ENCODE peak calls at places on chromosome 2, in five cellular contexts. One of them, this sample, is unnamed.

GRCh38 chr2:236123716-236124115 is 44.5 kb downstream of the GBX2 start:
- DNase-seq in right cardiac atrium: no peak
- DNase-seq in stomach: no peak
- DNase-seq in BE2C: no peak
- DNase-seq in CD8-positive, alpha-beta T cell: no peak
- DNase-seq in this sample: no peak

GRCh38 chr2:118477111-118477517 is 370.3 kb downstream of the EN1 start:
- DNase-seq in right cardiac atrium: no peak
- DNase-seq in stomach: no peak
- DNase-seq in BE2C: no peak
- DNase-seq in CD8-positive, alpha-beta T cell: no peak
- DNase-seq in this sample: no peak

GRCh38 chr2:71613953-71614925 is 160.9 kb downstream of the DYSF start:
- DNase-seq in right cardiac atrium: no peak
- DNase-seq in stomach: peak; percentile 21
- DNase-seq in BE2C: no peak
- DNase-seq in CD8-positive, alpha-beta T cell: no peak
- DNase-seq in this sample: no peak

GRCh38 chr2:46988733-46989481 is 73.3 kb upstream of the MCFD2 start:
- DNase-seq in right cardiac atrium: peak; percentile 52
- DNase-seq in stomach: peak; percentile 35
- DNase-seq in BE2C: peak; percentile 66
- DNase-seq in CD8-positive, alpha-beta T cell: no peak
- DNase-seq in this sample: no peak

GRCh38 chr2:69073928-69074575 is 61.1 kb downstream of the ANTXR1 start:
- DNase-seq in right cardiac atrium: no peak
- DNase-seq in stomach: no peak
- DNase-seq in BE2C: no peak
- DNase-seq in CD8-positive, alpha-beta T cell: no peak
- DNase-seq in this sample: peak; percentile 34

GRCh38 chr2:132270981-132271546 is 109.3 kb upstream of the ANKRD30BL start:
- DNase-seq in right cardiac atrium: no peak
- DNase-seq in stomach: no peak
- DNase-seq in BE2C: no peak
- DNase-seq in CD8-positive, alpha-beta T cell: no peak
- DNase-seq in this sample: no peak

GRCh38 chr2:172928754-172929153 is 146.9 kb upstream of the MAP3K20 start:
- DNase-seq in right cardiac atrium: no peak
- DNase-seq in stomach: no peak
- DNase-seq in BE2C: no peak
- DNase-seq in CD8-positive, alpha-beta T cell: no peak
- DNase-seq in this sample: peak; percentile 83

GRCh38 chr2:97718051-97718882 is 4.9 kb downstream of the ZAP70 start:
- DNase-seq in right cardiac atrium: no peak
- DNase-seq in stomach: peak; percentile 39
- DNase-seq in BE2C: no peak
- DNase-seq in CD8-positive, alpha-beta T cell: peak; percentile 80
- DNase-seq in this sample: no peak

GRCh38 chr2:196939381-196939780 is 12.9 kb upstream of the PGAP1 start:
- DNase-seq in right cardiac atrium: no peak
- DNase-seq in stomach: no peak
- DNase-seq in BE2C: no peak
- DNase-seq in CD8-positive, alpha-beta T cell: no peak
- DNase-seq in this sample: peak; percentile 39

GRCh38 chr2:55156326-55156725 is 75.8 kb downstream of the CLHC1 start:
- DNase-seq in right cardiac atrium: no peak
- DNase-seq in stomach: no peak
- DNase-seq in BE2C: no peak
- DNase-seq in CD8-positive, alpha-beta T cell: no peak
- DNase-seq in this sample: peak; percentile 35

GRCh38 chr2:55155764-55156221 is 76.3 kb downstream of the CLHC1 start:
- DNase-seq in right cardiac atrium: no peak
- DNase-seq in stomach: no peak
- DNase-seq in BE2C: no peak
- DNase-seq in CD8-positive, alpha-beta T cell: no peak
- DNase-seq in this sample: peak; percentile 85

GRCh38 chr2:55158111-55158814 is 73.8 kb downstream of the CLHC1 start:
- DNase-seq in right cardiac atrium: no peak
- DNase-seq in stomach: peak; percentile 69
- DNase-seq in BE2C: no peak
- DNase-seq in CD8-positive, alpha-beta T cell: no peak
- DNase-seq in this sample: no peak

GRCh38 chr2:55159037-55159651 is 72.9 kb downstream of the CLHC1 start:
- DNase-seq in right cardiac atrium: peak; percentile 71
- DNase-seq in stomach: no peak
- DNase-seq in BE2C: no peak
- DNase-seq in CD8-positive, alpha-beta T cell: no peak
- DNase-seq in this sample: peak; percentile 44

GRCh38 chr2:55157474-55157884 is 74.6 kb downstream of the CLHC1 start:
- DNase-seq in right cardiac atrium: no peak
- DNase-seq in stomach: no peak
- DNase-seq in BE2C: no peak
- DNase-seq in CD8-positive, alpha-beta T cell: no peak
- DNase-seq in this sample: peak; percentile 54
- H3K4me1 ChIP-seq in right cardiac atrium: peaks cover 29% of the 10 kb centered on the region
- H3K4me1 ChIP-seq in stomach: peaks cover 63% of the 10 kb centered on the region
- H3K4me1 ChIP-seq in BE2C: peaks cover 3% of the 10 kb centered on the region
- H3K4me1 ChIP-seq in CD8-positive, alpha-beta T cell: no peaks in the 10 kb centered on the region
- H3K4me1 ChIP-seq in this sample: peaks cover 43% of the 10 kb centered on the region

DNA sequence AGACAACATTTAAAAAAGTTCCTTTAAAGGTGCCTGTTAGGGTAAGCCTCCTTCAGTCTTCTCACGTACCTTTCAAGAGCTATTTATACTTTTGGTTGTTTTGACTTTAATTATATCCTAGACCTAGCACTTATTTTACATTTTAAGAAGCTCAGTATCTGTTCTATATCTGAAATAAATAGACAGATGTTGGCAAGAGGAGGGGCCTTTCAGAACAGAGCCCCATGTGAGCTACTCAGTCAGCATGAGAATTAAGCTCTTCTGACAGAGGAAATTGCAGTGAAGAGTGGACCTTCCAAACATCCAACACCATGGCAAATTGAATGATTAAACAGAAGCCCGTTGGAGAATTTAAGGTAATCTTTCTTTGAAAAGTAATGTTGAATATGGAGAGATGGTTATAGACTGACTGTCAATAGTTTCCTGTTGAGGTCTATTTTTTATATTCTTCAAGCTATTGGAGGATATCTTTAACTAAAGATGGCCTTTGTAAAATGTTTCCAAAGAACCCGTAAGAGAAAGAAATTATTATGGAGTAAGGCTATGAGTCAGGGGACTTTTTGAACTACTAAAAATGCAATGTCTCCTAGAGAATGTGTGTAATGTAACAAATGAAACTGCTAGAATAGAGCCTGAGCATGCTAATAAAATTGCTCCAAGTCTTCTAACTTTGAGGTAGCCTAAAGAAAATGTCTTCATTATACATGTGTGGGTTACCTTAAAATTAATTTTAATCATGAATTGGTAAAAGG is 17.3 kb downstream of the NYAP2 start:
- DNase-seq in right cardiac atrium: no peak
- DNase-seq in stomach: no peak
- DNase-seq in BE2C: no peak
- DNase-seq in CD8-positive, alpha-beta T cell: no peak
- DNase-seq in this sample: no peak
- H3K4me1 ChIP-seq in right cardiac atrium: no peaks in the 10 kb centered on the region
- H3K4me1 ChIP-seq in stomach: no peaks in the 10 kb centered on the region
- H3K4me1 ChIP-seq in BE2C: peaks cover 19% of the 10 kb centered on the region
- H3K4me1 ChIP-seq in CD8-positive, alpha-beta T cell: no peaks in the 10 kb centered on the region
- H3K4me1 ChIP-seq in this sample: no peaks in the 10 kb centered on the region

GRCh38 chr2:108615480-108616090 is 81.3 kb downstream of the LIMS1 start:
- DNase-seq in right cardiac atrium: no peak
- DNase-seq in stomach: no peak
- DNase-seq in BE2C: no peak
- DNase-seq in CD8-positive, alpha-beta T cell: no peak
- DNase-seq in this sample: no peak
- H3K4me1 ChIP-seq in right cardiac atrium: peaks cover 3% of the 10 kb centered on the region
- H3K4me1 ChIP-seq in stomach: peaks cover 65% of the 10 kb centered on the region
- H3K4me1 ChIP-seq in BE2C: peaks cover 3% of the 10 kb centered on the region
- H3K4me1 ChIP-seq in CD8-positive, alpha-beta T cell: peaks cover 37% of the 10 kb centered on the region
- H3K4me1 ChIP-seq in this sample: peaks cover 12% of the 10 kb centered on the region

DNA sequence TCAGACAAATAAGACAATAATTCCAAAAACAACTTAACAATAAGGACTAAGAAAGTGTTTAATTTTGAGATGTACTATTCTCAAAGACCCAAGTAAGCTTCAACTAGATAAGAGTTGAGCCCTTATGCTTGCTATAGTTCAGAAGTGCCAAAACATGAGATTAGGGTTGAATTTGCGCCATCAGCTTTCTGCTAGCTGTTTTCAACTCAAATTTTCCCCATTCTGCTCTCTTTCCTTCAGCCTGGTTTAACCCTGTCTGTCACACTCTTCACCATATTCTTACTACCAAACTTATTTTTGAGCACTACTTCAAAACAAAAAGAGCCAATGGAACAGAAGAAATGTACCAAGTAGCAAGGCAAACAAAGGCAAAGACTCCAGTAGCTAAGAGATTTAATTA is 4.1 kb downstream of the NFE2L2 start:
- DNase-seq in right cardiac atrium: no peak
- DNase-seq in stomach: no peak
- DNase-seq in BE2C: no peak
- DNase-seq in CD8-positive, alpha-beta T cell: no peak
- DNase-seq in this sample: no peak
- H3K4me1 ChIP-seq in right cardiac atrium: peaks cover 11% of the 10 kb centered on the region
- H3K4me1 ChIP-seq in stomach: peaks cover 59% of the 10 kb centered on the region
- H3K4me1 ChIP-seq in BE2C: no peaks in the 10 kb centered on the region
- H3K4me1 ChIP-seq in CD8-positive, alpha-beta T cell: peaks cover 60% of the 10 kb centered on the region
- H3K4me1 ChIP-seq in this sample: peaks cover 5% of the 10 kb centered on the region

DNA sequence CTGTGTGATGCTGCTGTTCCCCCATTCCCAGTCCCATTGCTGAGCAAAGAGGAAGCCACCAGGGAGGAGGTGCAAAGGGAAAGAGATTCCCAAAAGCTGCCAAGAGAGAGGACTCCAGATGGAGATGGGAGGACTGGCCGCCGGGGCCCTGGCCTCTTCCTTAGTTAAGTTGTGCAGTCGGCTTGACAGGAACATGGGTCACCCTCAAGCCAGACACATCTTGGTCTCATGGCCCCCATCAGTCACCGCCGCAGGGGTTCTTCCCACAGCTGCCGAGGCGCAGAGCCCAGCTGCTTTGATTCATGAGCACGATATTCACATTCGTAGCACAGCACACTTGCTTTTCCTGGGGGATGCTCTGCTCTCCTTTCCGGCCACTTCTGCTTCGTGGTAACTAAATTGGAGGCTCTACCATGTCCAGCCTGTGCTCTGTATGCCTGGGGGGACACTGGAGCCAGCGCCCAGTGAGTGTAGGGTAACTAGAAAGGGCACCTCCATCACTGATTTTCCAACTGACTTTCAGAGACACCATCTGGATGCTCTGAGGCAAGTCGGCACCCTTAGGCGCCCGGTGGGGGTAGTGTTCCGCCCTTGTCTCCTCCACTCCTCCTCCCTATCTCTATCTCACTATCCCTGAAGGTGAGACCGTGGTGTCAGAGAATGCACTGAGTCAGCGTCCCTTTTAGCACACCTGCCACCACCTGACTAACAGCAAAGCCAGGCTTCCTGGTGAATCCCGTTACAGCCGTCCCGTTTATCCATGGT is 13.3 kb downstream of the TWIST2 start:
- DNase-seq in right cardiac atrium: no peak
- DNase-seq in stomach: no peak
- DNase-seq in BE2C: no peak
- DNase-seq in CD8-positive, alpha-beta T cell: no peak
- DNase-seq in this sample: no peak
- H3K4me1 ChIP-seq in right cardiac atrium: no peaks in the 10 kb centered on the region
- H3K4me1 ChIP-seq in stomach: peaks cover 24% of the 10 kb centered on the region
- H3K4me1 ChIP-seq in BE2C: no peaks in the 10 kb centered on the region
- H3K4me1 ChIP-seq in CD8-positive, alpha-beta T cell: no peaks in the 10 kb centered on the region
- H3K4me1 ChIP-seq in this sample: peaks cover 30% of the 10 kb centered on the region

GRCh38 chr2:101299601-101300000 is 8.9 kb downstream of the RNF149 start:
- DNase-seq in right cardiac atrium: no peak
- DNase-seq in stomach: no peak
- DNase-seq in BE2C: no peak
- DNase-seq in CD8-positive, alpha-beta T cell: no peak
- DNase-seq in this sample: no peak
- H3K4me1 ChIP-seq in right cardiac atrium: peaks cover 18% of the 10 kb centered on the region
- H3K4me1 ChIP-seq in stomach: peaks cover 26% of the 10 kb centered on the region
- H3K4me1 ChIP-seq in BE2C: no peaks in the 10 kb centered on the region
- H3K4me1 ChIP-seq in CD8-positive, alpha-beta T cell: peaks cover 69% of the 10 kb centered on the region
- H3K4me1 ChIP-seq in this sample: no peaks in the 10 kb centered on the region

GRCh38 chr2:160372010-160372356 is 121.6 kb downstream of the RBMS1 start:
- DNase-seq in right cardiac atrium: no peak
- DNase-seq in stomach: no peak
- DNase-seq in BE2C: no peak
- DNase-seq in CD8-positive, alpha-beta T cell: no peak
- DNase-seq in this sample: no peak
- H3K4me1 ChIP-seq in right cardiac atrium: peaks cover 24% of the 10 kb centered on the region
- H3K4me1 ChIP-seq in stomach: peaks cover 47% of the 10 kb centered on the region
- H3K4me1 ChIP-seq in BE2C: peaks cover 15% of the 10 kb centered on the region
- H3K4me1 ChIP-seq in CD8-positive, alpha-beta T cell: peaks cover 77% of the 10 kb centered on the region
- H3K4me1 ChIP-seq in this sample: peaks cover 37% of the 10 kb centered on the region

This sample was measured in fibroblast of lung.